ENCODE peak calls at places on chromosomes 2 and 18, in ten cellular contexts. X is heart left ventricle, C is coronary artery, E is cardiac fibroblast, W is nephron progenitor cell, Y is thoracic aorta, A is upper lobe of left lung, J is hepatocyte, O is astrocyte of the spinal cord, D is fibroblast of mammary gland. F is an unnamed sample.

GRCh38 chr2:231984992-231985391 is 23.5 kb downstream of the DIS3L2 start:
- DNase-seq in X (no peak), C (no peak), E (no peak), W (no peak), Y (no peak), A (no peak), J (no peak), O (no peak), D (no peak), F (no peak)

GRCh38 chr18:9537638-9538037 is 62.3 kb downstream of the RALBP1 start:
- DNase-seq in X (no peak), C (no peak), E (no peak), W (no peak), Y (no peak), A (no peak), J (no peak), O (no peak), D (no peak), F (no peak)

GRCh38 chr2:127045792-127046501 is 61.0 kb downstream of the BIN1 start:
- DNase-seq in X (no peak), C (peak; percentile 74), E (no peak), W (no peak), Y (no peak), A (peak; percentile 64), J (peak; percentile 4), O (no peak), D (peak; percentile 34), F (no peak)

GRCh38 chr2:210527286-210527685 is 29.1 kb upstream of the CPS1 start:
- DNase-seq in X (no peak), C (no peak), E (no peak), W (no peak), Y (no peak), A (no peak), J (no peak), O (no peak), D (no peak), F (no peak)

GRCh38 chr2:65922794-65923193 is 490.4 kb upstream of the SPRED2 start:
- DNase-seq in X (no peak), C (no peak), E (peak; percentile 1), W (no peak), Y (peak; percentile 13), A (no peak), J (no peak), O (no peak), D (peak; percentile 36), F (no peak)

GRCh38 chr18:76442413-76443171 is 52.5 kb downstream of the ZNF516 start:
- DNase-seq in X (no peak), C (peak; percentile 64), E (no peak), W (no peak), Y (no peak), A (peak; percentile 81), J (no peak), O (no peak), D (no peak), F (no peak)

GRCh38 chr2:19124135-19124534 is 234.3 kb downstream of the OSR1 start:
- DNase-seq in X (no peak), C (no peak), E (peak; percentile 95), W (no peak), Y (no peak), A (no peak), J (no peak), O (peak; percentile 76), D (peak; percentile 75), F (no peak)

GRCh38 chr18:46621871-46622270 is 35.1 kb downstream of the LOXHD1 start:
- DNase-seq in X (no peak), C (peak; percentile 22), E (no peak), W (no peak), Y (no peak), A (no peak), J (no peak), O (no peak), D (no peak), F (no peak)

GRCh38 chr2:31457651-31458050 is 43.1 kb upstream of the XDH start:
- DNase-seq in X (no peak), C (no peak), E (no peak), W (no peak), Y (no peak), A (peak; percentile 6), J (no peak), O (no peak), D (no peak), F (no peak)

GRCh38 chr2:120720176-120720575 is 15.5 kb upstream of the GLI2 start:
- DNase-seq in X (no peak), C (no peak), E (no peak), W (no peak), Y (no peak), A (no peak), J (no peak), O (no peak), D (no peak), F (no peak)

GRCh38 chr2:40317047-40317446 is 134.8 kb downstream of the SLC8A1 start:
- DNase-seq in X (no peak), C (no peak), E (peak; percentile 58), W (no peak), Y (no peak), A (no peak), J (no peak), O (peak; percentile 23), D (peak; percentile 59), F (no peak)

GRCh38 chr18:31098878-31099277 is 3.3 kb downstream of the DSC2 start:
- DNase-seq in X (no peak), C (no peak), E (no peak), W (no peak), Y (no peak), A (no peak), J (no peak), O (no peak), D (no peak), F (no peak)

GRCh38 chr2:120100627-120101026 is 87.8 kb downstream of the EPB41L5 start:
- DNase-seq in X (no peak), C (no peak), E (no peak), W (no peak), Y (no peak), A (no peak), J (no peak), O (no peak), D (no peak), F (no peak)

GRCh38 chr2:107062173-107062572 is 176.2 kb upstream of the ST6GAL2 start:
- DNase-seq in X (no peak), C (no peak), E (no peak), W (no peak), Y (no peak), A (no peak), J (no peak), O (no peak), D (no peak), F (no peak)

GRCh38 chr2:156182132-156182531 is 150.4 kb downstream of the NR4A2 start:
- DNase-seq in X (no peak), C (no peak), E (no peak), W (no peak), Y (no peak), A (no peak), J (peak; percentile 78), O (no peak), D (no peak), F (peak; percentile 9)

GRCh38 chr18:13216092-13216582 is 2.4 kb upstream of the LDLRAD4 start:
- DNase-seq in X (peak; percentile 70), C (peak; percentile 89), E (peak; percentile 54), W (peak; percentile 42), Y (no peak), A (no peak), J (peak; percentile 84), O (peak; percentile 71), D (peak; percentile 54), F (no peak)

GRCh38 chr2:65300134-65300771 is 72.6 kb downstream of the ACTR2 start:
- DNase-seq in X (peak; percentile 76), C (peak; percentile 91), E (peak; percentile 89), W (no peak), Y (peak; percentile 65), A (peak; percentile 84), J (no peak), O (peak; percentile 81), D (peak; percentile 96), F (no peak)

GRCh38 chr2:226799976-226800940 is 638 bp upstream of the IRS1 start:
- DNase-seq in X (no peak), C (peak; percentile 78), E (peak; percentile 49), W (peak; percentile 12), Y (no peak), A (no peak), J (peak; percentile 63), O (peak; percentile 26), D (no peak), F (no peak)
- TF ChIP-seq CTCF in X (no peak), C (no peak), E (no peak), W (no peak), Y (peak; percentile 39), A (no peak), J (peak; percentile 49), O (no peak), D (no peak), F (no peak)

GRCh38 chr2:75808039-75808438 is 97.3 kb upstream of the GCFC2 start:
- DNase-seq in X (no peak), C (no peak), E (no peak), W (no peak), Y (no peak), A (no peak), J (peak; percentile 36), O (no peak), D (no peak), F (no peak)

GRCh38 chr2:75810931-75811330 is 100.2 kb upstream of the GCFC2 start:
- DNase-seq in X (no peak), C (no peak), E (no peak), W (no peak), Y (no peak), A (no peak), J (no peak), O (no peak), D (no peak), F (no peak)

GRCh38 chr2:75808793-75809535 is 98.2 kb upstream of the GCFC2 start:
- DNase-seq in X (no peak), C (no peak), E (no peak), W (no peak), Y (no peak), A (no peak), J (no peak), O (no peak), D (no peak), F (no peak)
- TF ChIP-seq CTCF in X (no peak), C (no peak), E (no peak), W (no peak), Y (no peak), A (no peak), J (no peak), O (no peak), D (no peak), F (no peak)

GRCh38 chr2:67237288-67237687 is 159.8 kb upstream of the ETAA1 start:
- DNase-seq in X (no peak), C (no peak), E (peak; percentile 10), W (no peak), Y (no peak), A (no peak), J (no peak), O (no peak), D (no peak), F (no peak)
- TF ChIP-seq CTCF in X (no peak), C (no peak), E (peak; percentile 5), W (no peak), Y (no peak), A (no peak), J (no peak), O (peak; percentile 9), D (peak; percentile 23), F (no peak)

GRCh38 chr18:7038330-7038846 is 79.2 kb downstream of the LAMA1 start:
- DNase-seq in X (peak; percentile 28), C (peak; percentile 87), E (peak; percentile 99), W (peak; percentile 69), Y (peak; percentile 11), A (peak; percentile 82), J (peak; percentile 69), O (peak; percentile 88), D (peak; percentile 99), F (peak; percentile 50)
- TF ChIP-seq CTCF in X (no peak), C (peak; percentile 40), E (peak; percentile 89), W (peak; percentile 63), Y (peak; percentile 58), A (peak; percentile 79), J (peak; percentile 63), O (peak; percentile 75), D (peak; percentile 72), F (peak; percentile 72)

GRCh38 chr2:223267160-223267951 is 215.4 kb downstream of the KCNE4 start:
- DNase-seq in X (no peak), C (no peak), E (no peak), W (no peak), Y (no peak), A (no peak), J (no peak), O (no peak), D (no peak), F (no peak)
- TF ChIP-seq CTCF in X (no peak), C (no peak), E (no peak), W (no peak), Y (no peak), A (no peak), J (no peak), O (no peak), D (no peak), F (no peak)